ENCODE peak calls at places on chromosomes 12 and 14, in eight cellular contexts. E is K562, V is HCT116, P is right lobe of liver, H is breast epithelium, T is testis, N is Peyer's patch, D is esophagus muscularis mucosa. I is an unnamed sample.

GRCh38 chr12:122503147-122503751 is 2.5 kb upstream of the ZCCHC8 start:
- DNase-seq in V (no peak), H (no peak), T (no peak), N (no peak), D (no peak), P (no peak), E (no peak), I (no peak)

GRCh38 chr12:25725874-25726273 is 172.8 kb upstream of the LMNTD1 start:
- DNase-seq in N (no peak), E (no peak), D (no peak), V (no peak), P (no peak), T (no peak), H (no peak), I (no peak)

GRCh38 chr12:112386726-112387125 is 4.5 kb upstream of the HECTD4 start:
- DNase-seq in V (no peak), H (no peak), P (no peak), N (no peak), E (peak), T (no peak), D (no peak), I (peak)

GRCh38 chr12:42162198-42162597 is 17.5 kb upstream of the GXYLT1 start:
- DNase-seq in P (no peak), T (no peak), V (no peak), D (no peak), H (no peak), E (no peak), N (no peak), I (no peak)

GRCh38 chr12:1590083-1590979 is 4.0 kb downstream of the FBXL14 start:
- DNase-seq in T (peak), H (no peak), V (no peak), N (no peak), D (no peak), E (no peak), P (no peak), I (no peak)

GRCh38 chr14:99862111-99862510 is 68.9 kb downstream of the EML1 start:
- DNase-seq in H (no peak), P (no peak), E (no peak), N (no peak), D (peak), T (no peak), V (no peak), I (no peak)

GRCh38 chr12:24562761-24563392 is 386.0 kb downstream of the BCAT1 start:
- DNase-seq in T (peak), V (no peak), P (peak), E (no peak), D (no peak), H (no peak), N (no peak), I (no peak)

GRCh38 chr14:45039390-45039789 is 44.5 kb upstream of the PRPF39 start:
- DNase-seq in D (no peak), N (no peak), V (no peak), T (no peak), E (no peak), H (no peak), P (no peak), I (no peak)

GRCh38 chr14:54617467-54617866 is 50.5 kb downstream of the SAMD4A start:
- DNase-seq in V (no peak), E (no peak), T (no peak), H (no peak), D (no peak), P (no peak), N (no peak), I (no peak)

GRCh38 chr12:55830601-55831406 is 1.4 kb upstream of the DNAJC14 start:
- DNase-seq in T (peak), D (peak), E (peak), P (peak), N (peak), H (no peak), V (no peak), I (peak)

GRCh38 chr14:36856095-36856878 is 194.6 kb downstream of the PAX9 start:
- DNase-seq in N (no peak), P (no peak), V (no peak), H (no peak), E (no peak), D (no peak), T (no peak), I (no peak)

GRCh38 chr12:78799679-78800078 is 64.9 kb upstream of the SYT1 start:
- DNase-seq in V (no peak), P (no peak), N (no peak), T (no peak), D (no peak), E (no peak), H (no peak), I (no peak)

GRCh38 chr14:105092124-105092911 is 27.1 kb upstream of the GPR132 start:
- DNase-seq in H (peak), E (no peak), N (no peak), P (no peak), T (no peak), D (no peak), V (no peak), I (no peak)

GRCh38 chr12:59887204-59887603 is 291.4 kb downstream of the SLC16A7 start:
- DNase-seq in V (no peak), E (no peak), P (no peak), N (no peak), H (no peak), D (no peak), T (no peak), I (no peak)

GRCh38 chr12:121288941-121289340 is 7.6 kb downstream of the CAMKK2 start:
- DNase-seq in V (no peak), T (peak), D (no peak), N (no peak), E (no peak), H (no peak), P (no peak), I (no peak)

GRCh38 chr12:123389560-123390351 is 5.8 kb downstream of the KMT5A start:
- DNase-seq in V (no peak), D (no peak), N (peak), T (peak), H (no peak), P (peak), E (peak), I (peak)

GRCh38 chr12:38956337-38956736 is 50.9 kb upstream of the CPNE8 start:
- DNase-seq in D (no peak), P (no peak), H (no peak), E (no peak), N (no peak), V (no peak), T (no peak), I (no peak)

GRCh38 chr12:96658075-96658474 is 168.7 kb downstream of the CFAP54 start:
- DNase-seq in T (no peak), V (no peak), P (no peak), N (no peak), D (no peak), H (no peak), E (no peak), I (no peak)

GRCh38 chr12:1797011-1797901 is 23.1 kb upstream of the LRTM2 start:
- DNase-seq in H (no peak), N (peak), P (peak), D (no peak), E (no peak), V (no peak), T (peak), I (peak)

GRCh38 chr12:27843714-27844245 is 63.7 kb upstream of the MANSC4 start:
- DNase-seq in N (no peak), E (peak), P (no peak), V (no peak), D (no peak), H (no peak), T (no peak), I (peak)

GRCh38 chr12:109947511-109947910 is 47.4 kb downstream of the TCHP start:
- DNase-seq in H (no peak), V (no peak), N (no peak), E (no peak), D (no peak), T (no peak), P (no peak), I (no peak)

GRCh38 chr12:107597695-107598410 is 87.7 kb upstream of the PWP1 start:
- DNase-seq in H (no peak), D (no peak), N (no peak), T (no peak), E (no peak), V (no peak), P (no peak), I (no peak)

GRCh38 chr12:1533602-1534304 is 60.6 kb downstream of the FBXL14 start:
- DNase-seq in V (no peak), P (no peak), E (peak), N (no peak), H (peak), D (no peak), T (no peak), I (no peak)

GRCh38 chr12:54217774-54218221 is 29.0 kb upstream of the SMUG1 start:
- DNase-seq in V (no peak), P (no peak), H (no peak), E (no peak), N (peak), T (peak), D (no peak), I (peak)

GRCh38 chr12:122519418-122519817 is 7.3 kb downstream of the RSRC2 start:
- DNase-seq in D (no peak), P (no peak), E (no peak), T (no peak), N (no peak), V (no peak), H (no peak), I (no peak)

GRCh38 chr14:64539186-64539552 is 1.4 kb upstream of the HSPA2 start:
- DNase-seq in V (no peak), E (no peak), T (no peak), H (no peak), N (no peak), P (no peak), D (no peak), I (no peak)

GRCh38 chr12:108930756-108931155 is 50.9 kb downstream of the DAO start:
- DNase-seq in E (no peak), D (no peak), T (no peak), P (no peak), V (no peak), H (no peak), N (no peak), I (no peak)

GRCh38 chr12:2358986-2359658 is 306.3 kb downstream of the CACNA1C start:
- DNase-seq in H (no peak), N (no peak), D (no peak), V (no peak), E (no peak), P (no peak), T (no peak), I (no peak)

GRCh38 chr12:79775355-79776073 is 84.8 kb upstream of the PAWR start:
- DNase-seq in H (no peak), V (no peak), P (no peak), E (no peak), T (no peak), N (no peak), D (no peak), I (no peak)

GRCh38 chr12:96193725-96194571 is at the start of gene ELK3:
- DNase-seq in H (no peak), V (no peak), P (peak), E (peak), D (no peak), N (peak), T (peak), I (peak)

GRCh38 chr14:97459180-97459579 is 662.0 kb downstream of the VRK1 start:
- DNase-seq in H (no peak), E (no peak), V (no peak), T (no peak), P (no peak), N (no peak), D (no peak), I (no peak)

GRCh38 chr12:12327802-12328201 is 22.2 kb downstream of the MANSC1 start:
- DNase-seq in T (no peak), H (no peak), P (no peak), N (no peak), E (peak), D (no peak), V (peak), I (peak)

GRCh38 chr14:87992349-87992719 is 648 bp downstream of the GALC start:
- DNase-seq in P (no peak), V (no peak), N (no peak), D (no peak), H (no peak), E (no peak), T (no peak), I (peak)

GRCh38 chr12:110917467-110917866 is 2.9 kb downstream of the MYL2 start:
- DNase-seq in N (no peak), T (no peak), P (no peak), V (peak), E (no peak), H (no peak), D (no peak), I (no peak)

GRCh38 chr12:114846771-114847170 is 162.8 kb upstream of the TBX3 start:
- DNase-seq in V (no peak), N (no peak), P (no peak), D (no peak), E (no peak), H (no peak), T (peak), I (no peak)

GRCh38 chr12:127550271-127550670 is 716.7 kb upstream of the TMEM132C start:
- DNase-seq in T (no peak), H (no peak), V (no peak), D (no peak), E (no peak), P (no peak), N (no peak), I (no peak)

GRCh38 chr12:130127909-130128763 is 34.1 kb upstream of the FZD10 start:
- DNase-seq in D (no peak), V (no peak), P (no peak), N (no peak), T (peak), H (no peak), E (no peak), I (no peak)

GRCh38 chr12:12786716-12787601 is 1.5 kb downstream of the APOLD1 start:
- DNase-seq in H (peak), N (peak), V (no peak), E (peak), T (peak), D (no peak), P (peak), I (peak)

GRCh38 chr12:48350249-48351021 is at the start of gene ZNF641:
- DNase-seq in D (no peak), T (peak), E (peak), V (no peak), H (peak), P (peak), N (peak), I (peak)
- TF ChIP-seq POLR2A in D (no peak), T (no peak), E (no peak), V (peak), H (peak), P (peak), N (peak), I (peak)

DNA sequence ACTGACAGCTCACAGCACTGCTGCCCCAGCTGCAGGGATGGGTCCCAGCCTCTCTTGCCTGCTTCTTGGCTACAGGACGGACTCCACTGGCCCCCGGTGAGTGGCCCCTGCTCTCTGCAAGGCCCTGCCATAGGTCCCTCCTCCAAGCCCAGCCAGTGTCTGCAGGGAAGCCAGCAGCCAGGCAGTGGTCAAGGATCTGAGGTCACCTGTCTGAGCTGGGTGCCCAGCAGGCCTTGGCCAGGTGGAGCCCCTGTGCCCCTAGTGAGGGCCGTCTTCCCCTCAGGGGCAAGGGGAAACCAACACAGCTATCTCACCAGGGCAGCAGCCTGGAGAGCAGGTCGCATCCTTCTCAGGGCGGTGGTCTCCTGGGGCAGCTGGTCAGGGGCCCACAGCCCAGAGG is 13.2 kb downstream of the XRCC3 start:
- DNase-seq in T (no peak), P (peak), V (no peak), H (no peak), E (no peak), N (no peak), D (no peak), I (no peak)
- TF ChIP-seq POLR2A in T (no peak), P (no peak), V (no peak), H (no peak), E (no peak), N (no peak), D (no peak), I (no peak)

GRCh38 chr12:52242442-52243263 is 9.6 kb downstream of the KRT7 start:
- DNase-seq in P (no peak), H (peak), V (no peak), N (no peak), T (no peak), E (no peak), D (no peak), I (no peak)
- TF ChIP-seq POLR2A in P (no peak), H (no peak), V (no peak), N (no peak), T (no peak), E (no peak), D (no peak), I (no peak)

GRCh38 chr12:103640410-103640809 is 53.3 kb downstream of the STAB2 start:
- DNase-seq in T (no peak), V (no peak), D (no peak), E (no peak), H (no peak), N (no peak), P (no peak), I (no peak)
- TF ChIP-seq POLR2A in T (no peak), V (no peak), D (no peak), E (no peak), H (no peak), N (no peak), P (no peak), I (no peak)

GRCh38 chr14:22556990-22557623 is 31.9 kb downstream of the DAD1 start:
- DNase-seq in P (peak), N (peak), H (peak), E (peak), V (peak), D (no peak), T (peak), I (peak)
- TF ChIP-seq POLR2A in P (no peak), N (no peak), H (no peak), E (no peak), V (no peak), D (peak), T (no peak), I (no peak)

DNA sequence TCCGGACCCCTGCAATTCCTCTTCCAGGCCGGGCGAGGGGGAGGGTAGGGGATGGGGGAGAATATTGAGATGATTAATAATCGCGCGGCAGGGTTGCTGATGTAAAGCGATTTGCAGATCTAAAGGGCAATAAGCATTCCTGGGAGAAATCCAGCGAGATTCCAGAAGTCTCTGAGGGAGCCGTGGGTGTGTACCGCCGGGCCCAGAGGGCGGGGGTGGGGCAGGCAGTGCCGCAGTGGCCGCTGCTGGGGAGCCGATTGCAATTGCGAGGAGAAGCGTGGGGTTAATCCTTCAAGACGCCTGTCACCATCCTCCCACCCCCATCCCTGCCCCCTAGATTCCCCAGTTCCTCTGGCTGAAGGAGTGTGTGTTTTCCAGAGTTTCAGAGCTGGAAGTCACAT is 16.4 kb downstream of the FOS start:
- DNase-seq in N (peak), H (no peak), D (no peak), P (peak), E (peak), V (no peak), T (peak), I (peak)
- TF ChIP-seq POLR2A in N (no peak), H (no peak), D (no peak), P (no peak), E (no peak), V (no peak), T (no peak), I (no peak)

GRCh38 chr12:65649126-65649525 is 175.2 kb upstream of the HMGA2 start:
- DNase-seq in E (no peak), V (peak), T (no peak), H (no peak), N (no peak), D (no peak), P (no peak), I (no peak)
- TF ChIP-seq POLR2A in E (no peak), V (no peak), T (no peak), H (no peak), N (no peak), D (no peak), P (no peak), I (no peak)

DNA sequence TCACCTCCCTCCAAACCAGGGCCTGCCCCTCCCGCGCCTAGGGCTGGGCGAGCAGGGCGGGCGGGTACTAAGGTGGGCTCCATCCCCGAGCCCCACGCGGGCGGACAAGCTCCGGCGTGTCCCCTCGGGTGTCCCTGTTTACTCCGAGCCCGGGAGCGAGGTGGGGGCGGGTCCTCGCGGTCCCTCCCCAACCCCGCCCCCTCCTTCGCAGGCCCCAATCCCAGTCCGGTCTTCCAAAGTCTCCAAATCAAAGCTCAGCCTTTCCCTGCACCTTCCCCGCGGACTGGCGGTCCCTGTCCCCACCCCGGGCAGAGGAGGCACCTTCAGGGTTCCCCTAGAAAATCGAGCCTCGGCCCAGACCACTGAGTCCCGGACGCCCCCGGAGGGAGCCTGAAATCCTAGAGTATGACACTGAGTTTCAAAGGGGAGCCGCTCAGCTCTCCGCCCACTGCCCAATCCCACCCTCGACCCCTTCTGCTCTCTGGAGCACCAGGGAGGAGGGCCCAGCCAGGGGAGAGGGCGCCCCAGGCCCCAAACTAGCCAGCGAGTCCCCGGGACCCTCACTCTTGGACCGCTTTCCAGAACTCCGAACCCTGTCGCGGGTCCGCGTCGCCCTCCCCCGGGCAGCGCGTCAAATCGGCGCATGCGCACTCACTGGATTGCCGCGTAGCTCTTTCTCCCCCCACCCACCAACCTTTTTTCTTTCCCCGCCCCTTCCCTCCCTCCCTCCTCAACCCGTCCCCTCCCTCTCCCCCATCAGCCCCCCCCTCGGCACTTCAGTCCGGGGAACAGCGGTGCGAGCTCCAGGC is at the start of gene LRP1:
- DNase-seq in T (peak), V (peak), H (peak), N (peak), P (peak), D (peak), E (peak), I (peak)
- TF ChIP-seq POLR2A in T (peak), V (no peak), H (peak), N (peak), P (peak), D (peak), E (no peak), I (no peak)

DNA sequence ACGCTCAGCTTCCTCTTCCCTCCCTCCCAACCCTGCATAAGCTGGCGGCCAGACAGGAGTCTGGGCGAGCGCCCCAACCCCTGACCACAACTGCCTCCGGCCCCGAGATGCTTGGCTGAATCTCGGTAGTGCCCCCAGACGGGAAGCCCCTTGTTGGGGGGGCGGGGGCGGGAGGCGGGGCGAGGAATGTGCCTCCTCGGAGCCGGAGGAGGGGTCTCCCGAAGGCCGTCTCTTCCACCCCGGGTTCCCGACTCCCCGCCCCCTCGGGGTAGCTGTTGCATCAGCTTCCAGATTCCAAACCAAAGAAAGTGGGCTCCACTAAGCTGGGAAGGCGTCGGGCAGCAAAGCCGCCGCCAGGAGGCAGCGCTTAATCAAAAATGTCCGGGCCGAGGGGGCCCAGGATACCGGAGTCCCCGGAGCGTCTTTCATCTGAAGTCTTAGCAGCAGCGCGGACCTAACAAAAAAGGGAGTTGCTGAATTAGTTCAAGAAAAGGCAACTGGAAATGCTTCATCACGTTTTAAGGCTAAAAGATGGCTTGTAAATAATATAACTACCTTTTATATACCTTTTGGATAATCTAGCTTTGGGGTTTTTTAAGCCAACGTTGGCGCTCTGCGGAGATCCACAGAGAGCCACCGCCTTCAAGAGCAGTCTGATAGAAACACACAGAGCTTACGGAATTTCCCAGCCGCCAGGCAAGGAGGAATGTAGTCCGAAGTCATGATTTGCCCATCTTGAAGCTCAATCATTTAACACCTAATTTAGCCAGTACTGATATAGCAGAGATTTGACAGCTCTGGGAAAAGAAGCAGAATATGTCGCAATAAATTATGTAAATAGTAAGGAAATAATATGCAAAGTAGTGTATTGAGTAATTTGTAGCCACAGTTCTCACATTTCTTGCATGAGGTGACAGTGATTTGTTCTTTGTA is 6.8 kb upstream of the MRPL52 start:
- DNase-seq in H (no peak), D (peak), V (peak), P (peak), N (peak), T (peak), E (peak), I (peak)
- TF ChIP-seq POLR2A in H (no peak), D (no peak), V (no peak), P (no peak), N (no peak), T (no peak), E (no peak), I (no peak)

I was measured in erythroblast.